ENCODE peak calls at places on chromosomes 11 and 22, in ten cellular contexts. One of them, this sample, is unnamed.

GRCh38 chr22:31103899-31104694 is 3.3 kb downstream of the SELENOM start:
- DNase-seq in M059J: no peak
- DNase-seq in HTR-8/SVneo: no peak
- DNase-seq in DMS 273 treated with DMSO at 0.1 percent for 48 hours: no peak
- DNase-seq in T-helper 2 cell: no peak
- DNase-seq in stimulated activated CD4-positive, alpha-beta T cell treated with anti-CD3 and anti-CD28 coated beads, Interleukin-15, amount 100 ng/mL, for 24 hours: no peak
- DNase-seq in posterior cingulate gyrus: peak; percentile 93
- DNase-seq in H9: no peak
- DNase-seq in EH: no peak
- DNase-seq in CD4-positive, alpha-beta T cell: no peak
- DNase-seq in this sample: no peak

GRCh38 chr11:75563978-75564552 is 2.0 kb downstream of the SERPINH1 start:
- DNase-seq in H9: peak; percentile 94
- DNase-seq in stimulated activated CD4-positive, alpha-beta T cell treated with anti-CD3 and anti-CD28 coated beads, Interleukin-15, amount 100 ng/mL, for 24 hours: no peak
- DNase-seq in posterior cingulate gyrus: no peak
- DNase-seq in DMS 273 treated with DMSO at 0.1 percent for 48 hours: no peak
- DNase-seq in HTR-8/SVneo: no peak
- DNase-seq in CD4-positive, alpha-beta T cell: no peak
- DNase-seq in M059J: no peak
- DNase-seq in EH: peak; percentile 90
- DNase-seq in T-helper 2 cell: no peak
- DNase-seq in this sample: peak; percentile 67

GRCh38 chr11:134527382-134528243 is 115.6 kb upstream of the B3GAT1 start:
- DNase-seq in CD4-positive, alpha-beta T cell: peak; percentile 16
- DNase-seq in DMS 273 treated with DMSO at 0.1 percent for 48 hours: no peak
- DNase-seq in H9: peak; percentile 30
- DNase-seq in stimulated activated CD4-positive, alpha-beta T cell treated with anti-CD3 and anti-CD28 coated beads, Interleukin-15, amount 100 ng/mL, for 24 hours: no peak
- DNase-seq in HTR-8/SVneo: no peak
- DNase-seq in posterior cingulate gyrus: peak; percentile 53
- DNase-seq in EH: no peak
- DNase-seq in T-helper 2 cell: no peak
- DNase-seq in M059J: no peak
- DNase-seq in this sample: no peak

GRCh38 chr11:65558002-65558784 is at the start of gene LTBP3:
- DNase-seq in posterior cingulate gyrus: peak; percentile 94
- DNase-seq in CD4-positive, alpha-beta T cell: peak; percentile 65
- DNase-seq in M059J: peak; percentile 86
- DNase-seq in EH: peak; percentile 90
- DNase-seq in DMS 273 treated with DMSO at 0.1 percent for 48 hours: peak; percentile 10
- DNase-seq in stimulated activated CD4-positive, alpha-beta T cell treated with anti-CD3 and anti-CD28 coated beads, Interleukin-15, amount 100 ng/mL, for 24 hours: peak; percentile 64
- DNase-seq in HTR-8/SVneo: peak; percentile 62
- DNase-seq in T-helper 2 cell: no peak
- DNase-seq in H9: peak; percentile 71
- DNase-seq in this sample: no peak

GRCh38 chr11:123164732-123165450 is 30.2 kb downstream of the CLMP start:
- DNase-seq in DMS 273 treated with DMSO at 0.1 percent for 48 hours: no peak
- DNase-seq in EH: no peak
- DNase-seq in posterior cingulate gyrus: no peak
- DNase-seq in H9: no peak
- DNase-seq in stimulated activated CD4-positive, alpha-beta T cell treated with anti-CD3 and anti-CD28 coated beads, Interleukin-15, amount 100 ng/mL, for 24 hours: no peak
- DNase-seq in HTR-8/SVneo: no peak
- DNase-seq in T-helper 2 cell: no peak
- DNase-seq in M059J: no peak
- DNase-seq in CD4-positive, alpha-beta T cell: no peak
- DNase-seq in this sample: no peak

GRCh38 chr11:111066861-111067260 is 178.7 kb upstream of the POU2AF2 start:
- DNase-seq in T-helper 2 cell: no peak
- DNase-seq in H9: no peak
- DNase-seq in HTR-8/SVneo: no peak
- DNase-seq in DMS 273 treated with DMSO at 0.1 percent for 48 hours: no peak
- DNase-seq in M059J: peak; percentile 92
- DNase-seq in stimulated activated CD4-positive, alpha-beta T cell treated with anti-CD3 and anti-CD28 coated beads, Interleukin-15, amount 100 ng/mL, for 24 hours: no peak
- DNase-seq in CD4-positive, alpha-beta T cell: no peak
- DNase-seq in posterior cingulate gyrus: no peak
- DNase-seq in EH: no peak
- DNase-seq in this sample: no peak

GRCh38 chr11:32297629-32298028 is 137.7 kb downstream of the WT1 start:
- DNase-seq in DMS 273 treated with DMSO at 0.1 percent for 48 hours: peak; percentile 53
- DNase-seq in posterior cingulate gyrus: no peak
- DNase-seq in T-helper 2 cell: no peak
- DNase-seq in HTR-8/SVneo: peak; percentile 65
- DNase-seq in stimulated activated CD4-positive, alpha-beta T cell treated with anti-CD3 and anti-CD28 coated beads, Interleukin-15, amount 100 ng/mL, for 24 hours: no peak
- DNase-seq in CD4-positive, alpha-beta T cell: no peak
- DNase-seq in M059J: peak; percentile 49
- DNase-seq in H9: no peak
- DNase-seq in EH: peak; percentile 30
- DNase-seq in this sample: no peak

GRCh38 chr11:34745209-34745608 is 124.3 kb downstream of the EHF start:
- DNase-seq in CD4-positive, alpha-beta T cell: no peak
- DNase-seq in M059J: no peak
- DNase-seq in posterior cingulate gyrus: no peak
- DNase-seq in HTR-8/SVneo: no peak
- DNase-seq in T-helper 2 cell: no peak
- DNase-seq in DMS 273 treated with DMSO at 0.1 percent for 48 hours: no peak
- DNase-seq in H9: no peak
- DNase-seq in EH: no peak
- DNase-seq in stimulated activated CD4-positive, alpha-beta T cell treated with anti-CD3 and anti-CD28 coated beads, Interleukin-15, amount 100 ng/mL, for 24 hours: no peak
- DNase-seq in this sample: no peak

GRCh38 chr11:92717240-92717639 is 252.2 kb upstream of the MTNR1B start:
- DNase-seq in CD4-positive, alpha-beta T cell: no peak
- DNase-seq in stimulated activated CD4-positive, alpha-beta T cell treated with anti-CD3 and anti-CD28 coated beads, Interleukin-15, amount 100 ng/mL, for 24 hours: no peak
- DNase-seq in HTR-8/SVneo: no peak
- DNase-seq in H9: no peak
- DNase-seq in posterior cingulate gyrus: no peak
- DNase-seq in EH: no peak
- DNase-seq in M059J: no peak
- DNase-seq in DMS 273 treated with DMSO at 0.1 percent for 48 hours: no peak
- DNase-seq in T-helper 2 cell: no peak
- DNase-seq in this sample: no peak

GRCh38 chr22:37486224-37486845 is at the start of gene MFNG:
- DNase-seq in DMS 273 treated with DMSO at 0.1 percent for 48 hours: no peak
- DNase-seq in H9: peak; percentile 81
- DNase-seq in stimulated activated CD4-positive, alpha-beta T cell treated with anti-CD3 and anti-CD28 coated beads, Interleukin-15, amount 100 ng/mL, for 24 hours: peak; percentile 86
- DNase-seq in EH: peak; percentile 58
- DNase-seq in CD4-positive, alpha-beta T cell: peak; percentile 79
- DNase-seq in T-helper 2 cell: peak; percentile 51
- DNase-seq in posterior cingulate gyrus: no peak
- DNase-seq in M059J: peak; percentile 79
- DNase-seq in HTR-8/SVneo: no peak
- DNase-seq in this sample: no peak

GRCh38 chr11:75241036-75241905 is 697 bp downstream of the TPBGL start:
- DNase-seq in stimulated activated CD4-positive, alpha-beta T cell treated with anti-CD3 and anti-CD28 coated beads, Interleukin-15, amount 100 ng/mL, for 24 hours: peak; percentile 89
- DNase-seq in posterior cingulate gyrus: peak; percentile 93
- DNase-seq in HTR-8/SVneo: peak; percentile 96
- DNase-seq in EH: peak; percentile 83
- DNase-seq in CD4-positive, alpha-beta T cell: peak; percentile 89
- DNase-seq in DMS 273 treated with DMSO at 0.1 percent for 48 hours: no peak
- DNase-seq in M059J: peak; percentile 48
- DNase-seq in T-helper 2 cell: peak; percentile 79
- DNase-seq in H9: peak; percentile 90
- DNase-seq in this sample: no peak

GRCh38 chr11:1918436-1919315 is 827 bp upstream of the TNNT3 start:
- DNase-seq in stimulated activated CD4-positive, alpha-beta T cell treated with anti-CD3 and anti-CD28 coated beads, Interleukin-15, amount 100 ng/mL, for 24 hours: no peak
- DNase-seq in T-helper 2 cell: no peak
- DNase-seq in M059J: peak; percentile 45
- DNase-seq in CD4-positive, alpha-beta T cell: no peak
- DNase-seq in DMS 273 treated with DMSO at 0.1 percent for 48 hours: no peak
- DNase-seq in posterior cingulate gyrus: no peak
- DNase-seq in HTR-8/SVneo: no peak
- DNase-seq in H9: no peak
- DNase-seq in EH: no peak
- DNase-seq in this sample: no peak

GRCh38 chr11:8928981-8929615 is 3.6 kb downstream of the C11orf16 start:
- DNase-seq in H9: no peak
- DNase-seq in HTR-8/SVneo: no peak
- DNase-seq in CD4-positive, alpha-beta T cell: no peak
- DNase-seq in stimulated activated CD4-positive, alpha-beta T cell treated with anti-CD3 and anti-CD28 coated beads, Interleukin-15, amount 100 ng/mL, for 24 hours: no peak
- DNase-seq in T-helper 2 cell: no peak
- DNase-seq in EH: peak; percentile 70
- DNase-seq in DMS 273 treated with DMSO at 0.1 percent for 48 hours: no peak
- DNase-seq in M059J: peak; percentile 85
- DNase-seq in posterior cingulate gyrus: no peak
- DNase-seq in this sample: no peak

GRCh38 chr11:72217856-72218745 is 1.5 kb downstream of the FOLR2 start:
- DNase-seq in stimulated activated CD4-positive, alpha-beta T cell treated with anti-CD3 and anti-CD28 coated beads, Interleukin-15, amount 100 ng/mL, for 24 hours: no peak
- DNase-seq in CD4-positive, alpha-beta T cell: no peak
- DNase-seq in EH: no peak
- DNase-seq in posterior cingulate gyrus: no peak
- DNase-seq in T-helper 2 cell: no peak
- DNase-seq in M059J: no peak
- DNase-seq in H9: no peak
- DNase-seq in DMS 273 treated with DMSO at 0.1 percent for 48 hours: no peak
- DNase-seq in HTR-8/SVneo: no peak
- DNase-seq in this sample: no peak

GRCh38 chr11:16603245-16603644 is 135.2 kb upstream of the C11orf58 start:
- DNase-seq in T-helper 2 cell: no peak
- DNase-seq in H9: peak; percentile 31
- DNase-seq in DMS 273 treated with DMSO at 0.1 percent for 48 hours: no peak
- DNase-seq in HTR-8/SVneo: no peak
- DNase-seq in posterior cingulate gyrus: peak; percentile 53
- DNase-seq in stimulated activated CD4-positive, alpha-beta T cell treated with anti-CD3 and anti-CD28 coated beads, Interleukin-15, amount 100 ng/mL, for 24 hours: no peak
- DNase-seq in EH: no peak
- DNase-seq in CD4-positive, alpha-beta T cell: no peak
- DNase-seq in M059J: no peak
- DNase-seq in this sample: no peak

GRCh38 chr22:49768961-49769690 is 58.5 kb downstream of the BRD1 start:
- DNase-seq in HTR-8/SVneo: no peak
- DNase-seq in CD4-positive, alpha-beta T cell: no peak
- DNase-seq in DMS 273 treated with DMSO at 0.1 percent for 48 hours: no peak
- DNase-seq in posterior cingulate gyrus: peak; percentile 80
- DNase-seq in EH: peak; percentile 44
- DNase-seq in T-helper 2 cell: no peak
- DNase-seq in H9: no peak
- DNase-seq in M059J: no peak
- DNase-seq in stimulated activated CD4-positive, alpha-beta T cell treated with anti-CD3 and anti-CD28 coated beads, Interleukin-15, amount 100 ng/mL, for 24 hours: no peak
- DNase-seq in this sample: no peak

GRCh38 chr22:38314992-38315800 is 2.0 kb downstream of the CSNK1E start:
- DNase-seq in H9: no peak
- DNase-seq in T-helper 2 cell: no peak
- DNase-seq in HTR-8/SVneo: no peak
- DNase-seq in M059J: peak; percentile 35
- DNase-seq in EH: peak; percentile 45
- DNase-seq in CD4-positive, alpha-beta T cell: no peak
- DNase-seq in stimulated activated CD4-positive, alpha-beta T cell treated with anti-CD3 and anti-CD28 coated beads, Interleukin-15, amount 100 ng/mL, for 24 hours: no peak
- DNase-seq in DMS 273 treated with DMSO at 0.1 percent for 48 hours: peak; percentile 47
- DNase-seq in posterior cingulate gyrus: peak; percentile 82
- DNase-seq in this sample: no peak

GRCh38 chr11:83159901-83160865 is 3.3 kb downstream of the PCF11 start:
- DNase-seq in T-helper 2 cell: no peak
- DNase-seq in DMS 273 treated with DMSO at 0.1 percent for 48 hours: no peak
- DNase-seq in posterior cingulate gyrus: no peak
- DNase-seq in stimulated activated CD4-positive, alpha-beta T cell treated with anti-CD3 and anti-CD28 coated beads, Interleukin-15, amount 100 ng/mL, for 24 hours: peak; percentile 11
- DNase-seq in H9: no peak
- DNase-seq in EH: peak; percentile 53
- DNase-seq in HTR-8/SVneo: no peak
- DNase-seq in M059J: peak; percentile 21
- DNase-seq in CD4-positive, alpha-beta T cell: no peak
- DNase-seq in this sample: no peak

GRCh38 chr22:37154925-37155712 is 5.4 kb upstream of the IL2RB start:
- DNase-seq in EH: no peak
- DNase-seq in H9: no peak
- DNase-seq in stimulated activated CD4-positive, alpha-beta T cell treated with anti-CD3 and anti-CD28 coated beads, Interleukin-15, amount 100 ng/mL, for 24 hours: peak; percentile 50
- DNase-seq in CD4-positive, alpha-beta T cell: no peak
- DNase-seq in M059J: peak; percentile 26
- DNase-seq in HTR-8/SVneo: no peak
- DNase-seq in posterior cingulate gyrus: no peak
- DNase-seq in T-helper 2 cell: no peak
- DNase-seq in DMS 273 treated with DMSO at 0.1 percent for 48 hours: no peak
- DNase-seq in this sample: no peak